ENCODE peak calls at places on chromosomes 1 and 21, in four cellular contexts. F is spleen, V is ovary, K is IMR-90. M is an unnamed sample.

GRCh38 chr1:210692796-210693195 is 364.1 kb downstream of the HHAT start:
- DNase-seq in F (no peak), V (no peak), K (no peak), M (peak; percentile 20)

GRCh38 chr1:15941899-15942660 is 33.8 kb downstream of the ZBTB17 start:
- DNase-seq in F (no peak), V (no peak), K (no peak), M (no peak)

GRCh38 chr1:89705901-89706699 is 73.2 kb downstream of the LRRC8C start:
- DNase-seq in F (no peak), V (no peak), K (peak; percentile 43), M (no peak)

GRCh38 chr1:199784127-199784526 is 243.4 kb upstream of the NR5A2 start:
- DNase-seq in F (no peak), V (no peak), K (peak; percentile 63), M (no peak)

GRCh38 chr1:84365225-84366221 is 32.8 kb upstream of the DNASE2B start:
- DNase-seq in F (no peak), V (no peak), K (peak; percentile 99), M (no peak)

GRCh38 chr21:34938079-34938764 is 110.9 kb downstream of the RUNX1 start:
- DNase-seq in F (no peak), V (no peak), K (peak; percentile 45), M (no peak)

GRCh38 chr1:18707696-18708257 is 77.1 kb downstream of the PAX7 start:
- DNase-seq in F (no peak), V (no peak), K (no peak), M (no peak)

GRCh38 chr1:239126881-239127280 is 259.5 kb upstream of the CHRM3 start:
- DNase-seq in F (no peak), V (no peak), K (no peak), M (no peak)

GRCh38 chr1:87689487-87689886 is 360.8 kb downstream of the LMO4 start:
- DNase-seq in F (no peak), V (no peak), K (no peak), M (no peak)

GRCh38 chr1:117679868-117680267 is 74.0 kb downstream of the TENT5C start:
- DNase-seq in F (no peak), V (no peak), K (no peak), M (no peak)

GRCh38 chr1:16498573-16499359 is 15.3 kb downstream of the RNU1-1 start:
- DNase-seq in F (peak; percentile 97), V (peak; percentile 93), K (peak; percentile 79), M (peak; percentile 88)

GRCh38 chr1:94807742-94808491 is 12.2 kb upstream of the SLC44A3 start:
- DNase-seq in F (no peak), V (no peak), K (peak; percentile 42), M (no peak)

GRCh38 chr1:74245168-74245753 is 10.1 kb downstream of the TNNI3K start:
- DNase-seq in F (no peak), V (no peak), K (no peak), M (no peak)

GRCh38 chr1:40784141-40784770 is 669 bp downstream of the KCNQ4 start:
- DNase-seq in F (peak; percentile 72), V (peak; percentile 46), K (no peak), M (no peak)

GRCh38 chr1:31238612-31238985 is 1.1 kb downstream of the NKAIN1 start:
- DNase-seq in F (no peak), V (no peak), K (no peak), M (no peak)
- H3K27me3 ChIP-seq in F (no peaks in the 10 kb centered on the region), V (no peaks in the 10 kb centered on the region), K (peaks cover 67% of the 10 kb centered on the region), M (peaks cover 5% of the 10 kb centered on the region)

GRCh38 chr21:44658511-44658910 is 779 bp downstream of the KRTAP12-3 start:
- DNase-seq in F (no peak), V (no peak), K (no peak), M (no peak)
- H3K27me3 ChIP-seq in F (no peaks in the 10 kb centered on the region), V (no peaks in the 10 kb centered on the region), K (peaks cover 2% of the 10 kb centered on the region), M (no peaks in the 10 kb centered on the region)

DNA sequence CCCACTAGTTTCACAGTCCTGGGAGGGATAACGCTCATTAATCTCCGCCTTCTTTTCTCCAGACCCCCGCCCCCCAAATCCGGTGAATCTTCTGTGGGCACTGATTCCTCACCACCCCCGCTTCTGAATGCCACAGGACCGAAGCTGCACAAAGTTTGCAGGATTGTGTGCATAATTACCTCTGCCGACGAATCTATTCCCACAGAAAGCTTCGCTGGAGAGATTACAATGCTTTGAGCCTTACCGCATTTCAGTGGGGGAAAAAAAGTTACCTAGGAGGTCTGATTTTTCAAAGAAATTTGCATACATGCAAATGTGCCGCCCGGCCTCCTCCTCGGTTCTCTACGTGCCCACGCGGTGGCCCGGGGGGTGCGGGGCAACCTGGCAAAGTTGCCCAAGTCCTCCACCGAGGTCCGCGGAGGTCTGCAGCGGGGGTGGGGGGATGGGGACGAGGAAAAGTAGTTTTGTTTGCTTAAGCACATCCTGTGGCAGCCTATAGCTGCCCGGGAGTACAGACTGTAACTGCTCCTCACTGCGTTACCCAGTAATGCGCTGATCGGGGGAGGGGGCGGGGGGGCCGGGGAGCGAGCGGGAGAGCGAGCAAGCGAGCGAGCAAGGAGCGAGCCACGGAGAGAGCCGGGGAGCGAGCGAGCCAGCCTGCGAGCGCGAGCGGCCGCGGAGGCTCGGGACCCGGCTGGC is 575 bp upstream of the NFIA start:
- DNase-seq in F (peak; percentile 89), V (peak; percentile 70), K (peak; percentile 38), M (no peak)
- H3K27me3 ChIP-seq in F (no peaks in the 10 kb centered on the region), V (no peaks in the 10 kb centered on the region), K (no peaks in the 10 kb centered on the region), M (peaks cover 2% of the 10 kb centered on the region)

GRCh38 chr21:44735821-44736220 is 24.4 kb upstream of the TSPEAR start:
- DNase-seq in F (no peak), V (no peak), K (no peak), M (no peak)
- H3K27me3 ChIP-seq in F (no peaks in the 10 kb centered on the region), V (no peaks in the 10 kb centered on the region), K (peaks cover 7% of the 10 kb centered on the region), M (peaks cover 2% of the 10 kb centered on the region)

GRCh38 chr1:226111109-226111864 is 48.8 kb downstream of the H3-3A start:
- DNase-seq in F (no peak), V (no peak), K (no peak), M (no peak)
- H3K27me3 ChIP-seq in F (no peaks in the 10 kb centered on the region), V (no peaks in the 10 kb centered on the region), K (no peaks in the 10 kb centered on the region), M (no peaks in the 10 kb centered on the region)

GRCh38 chr1:209207126-209207700 is 376.3 kb upstream of the CAMK1G start:
- DNase-seq in F (no peak), V (no peak), K (no peak), M (no peak)
- H3K27me3 ChIP-seq in F (no peaks in the 10 kb centered on the region), V (no peaks in the 10 kb centered on the region), K (peaks cover 13% of the 10 kb centered on the region), M (no peaks in the 10 kb centered on the region)

DNA sequence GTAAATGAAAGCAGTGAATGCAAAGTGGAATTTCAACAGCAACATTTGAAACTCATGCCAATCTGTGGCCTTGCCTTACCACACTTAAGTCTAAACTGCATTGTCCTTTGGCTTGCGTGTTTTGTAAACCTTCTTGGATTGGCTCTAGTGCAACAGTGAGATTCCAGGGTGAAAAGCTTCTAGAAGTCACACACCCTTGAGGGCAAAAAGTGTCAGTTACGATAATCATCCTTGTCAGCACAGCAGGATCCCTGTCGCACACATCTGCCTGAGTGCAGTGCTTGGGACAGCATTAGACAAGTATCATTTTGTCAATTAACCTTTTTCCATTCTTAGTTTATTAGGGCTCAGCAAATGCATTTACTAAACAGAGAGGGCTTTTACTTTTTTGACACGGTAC is 243.4 kb upstream of the PTBP2 start:
- DNase-seq in F (no peak), V (no peak), K (no peak), M (no peak)
- H3K27me3 ChIP-seq in F (no peaks in the 10 kb centered on the region), V (no peaks in the 10 kb centered on the region), K (no peaks in the 10 kb centered on the region), M (no peaks in the 10 kb centered on the region)

GRCh38 chr1:245434285-245434684 is 279.5 kb downstream of the KIF26B start:
- DNase-seq in F (no peak), V (no peak), K (no peak), M (no peak)
- H3K27me3 ChIP-seq in F (no peaks in the 10 kb centered on the region), V (no peaks in the 10 kb centered on the region), K (no peaks in the 10 kb centered on the region), M (no peaks in the 10 kb centered on the region)